ENCODE peak calls at places on chromosomes 11 and 22, in seven cellular contexts. R is K562, G is IMR-90, C is pancreas, P is sigmoid colon, I is RWPE1, V is OCI-LY7. W is an unnamed sample.

GRCh38 chr22:19745155-19746133 is 15.1 kb upstream of the TBX1 start:
- DNase-seq in R (no peak), G (no peak), C (no peak), P (no peak), I (no peak), V (no peak), W (no peak)

GRCh38 chr11:65556470-65557279 is 1.5 kb downstream of the LTBP3 start:
- DNase-seq in R (no peak), G (no peak), C (no peak), P (peak), I (no peak), V (no peak), W (no peak)

GRCh38 chr11:2578934-2579280 is 120.9 kb downstream of the KCNQ1OT1 start:
- DNase-seq in R (no peak), G (no peak), C (no peak), P (peak), I (no peak), V (no peak), W (no peak)

GRCh38 chr11:120566176-120566575 is 54.6 kb downstream of the GRIK4 start:
- DNase-seq in R (no peak), G (peak), C (no peak), P (no peak), I (peak), V (no peak), W (no peak)

GRCh38 chr11:130476200-130476921 is 27.9 kb downstream of the ADAMTS15 start:
- DNase-seq in R (no peak), G (peak), C (no peak), P (no peak), I (no peak), V (no peak), W (no peak)

GRCh38 chr11:17939542-17939941 is 73.3 kb downstream of the SERGEF start:
- DNase-seq in R (no peak), G (no peak), C (no peak), P (no peak), I (no peak), V (no peak), W (no peak)

GRCh38 chr22:17501679-17502285 is 61.5 kb upstream of the SLC25A18 start:
- DNase-seq in R (peak), G (peak), C (no peak), P (no peak), I (peak), V (peak), W (no peak)

GRCh38 chr11:68196219-68196618 is 16.9 kb downstream of the KMT5B start:
- DNase-seq in R (no peak), G (no peak), C (no peak), P (no peak), I (no peak), V (no peak), W (no peak)

GRCh38 chr11:66614073-66614472 is 2.4 kb upstream of the RBM14 start:
- DNase-seq in R (no peak), G (no peak), C (no peak), P (no peak), I (no peak), V (no peak), W (no peak)

GRCh38 chr22:35531695-35532094 is 8.9 kb upstream of the RASD2 start:
- DNase-seq in R (no peak), G (no peak), C (no peak), P (no peak), I (no peak), V (no peak), W (no peak)

GRCh38 chr22:34804588-34804987 is 261.4 kb upstream of the ISX start:
- DNase-seq in R (no peak), G (no peak), C (no peak), P (no peak), I (no peak), V (peak), W (no peak)

GRCh38 chr22:37998543-37998942 is 14.2 kb upstream of the SOX10 start:
- DNase-seq in R (no peak), G (no peak), C (no peak), P (no peak), I (no peak), V (no peak), W (no peak)

GRCh38 chr11:27088353-27088752 is 47.7 kb downstream of the BBOX1 start:
- DNase-seq in R (no peak), G (no peak), C (no peak), P (no peak), I (peak), V (no peak), W (no peak)

GRCh38 chr11:121449123-121449522 is 3.0 kb upstream of the SORL1 start:
- DNase-seq in R (no peak), G (no peak), C (no peak), P (no peak), I (no peak), V (peak), W (no peak)

GRCh38 chr11:133503776-133504175 is 28.5 kb downstream of the OPCML start:
- DNase-seq in R (no peak), G (no peak), C (no peak), P (no peak), I (no peak), V (no peak), W (no peak)

GRCh38 chr11:47061429-47062178 is 115.1 kb downstream of the ARFGAP2 start:
- DNase-seq in R (no peak), G (no peak), C (no peak), P (no peak), I (no peak), V (no peak), W (no peak)

GRCh38 chr22:24496661-24497060 is 1.5 kb downstream of the UPB1 start:
- DNase-seq in R (no peak), G (no peak), C (no peak), P (no peak), I (no peak), V (no peak), W (no peak)

GRCh38 chr22:37782340-37783168 is 25.2 kb upstream of the GCAT start:
- DNase-seq in R (peak), G (peak), C (no peak), P (no peak), I (no peak), V (no peak), W (no peak)

GRCh38 chr22:49657974-49658550 is 169.6 kb downstream of the BRD1 start:
- DNase-seq in R (no peak), G (no peak), C (no peak), P (peak), I (no peak), V (no peak), W (no peak)

GRCh38 chr11:131874070-131874469 is 503.7 kb downstream of the NTM start:
- DNase-seq in R (no peak), G (no peak), C (no peak), P (no peak), I (no peak), V (no peak), W (no peak)

GRCh38 chr11:16985297-16985696 is 28.9 kb downstream of the PLEKHA7 start:
- DNase-seq in R (no peak), G (no peak), C (no peak), P (no peak), I (no peak), V (no peak), W (no peak)

GRCh38 chr11:19080579-19080993 is 20.1 kb upstream of the MRGPRX2 start:
- DNase-seq in R (no peak), G (peak), C (peak), P (no peak), I (peak), V (no peak), W (no peak)

GRCh38 chr11:66548774-66549630 is 2.3 kb downstream of the ACTN3 start:
- DNase-seq in R (no peak), G (no peak), C (no peak), P (no peak), I (no peak), V (no peak), W (no peak)

GRCh38 chr11:12066056-12066798 is 44.2 kb upstream of the MICAL2 start:
- DNase-seq in R (peak), G (peak), C (peak), P (peak), I (peak), V (no peak), W (no peak)

GRCh38 chr22:36818010-36818642 is 1.3 kb upstream of the PVALB start:
- DNase-seq in R (no peak), G (no peak), C (no peak), P (no peak), I (peak), V (no peak), W (no peak)

GRCh38 chr11:96748639-96749370 is 359.0 kb downstream of the JRKL start:
- DNase-seq in R (no peak), G (peak), C (no peak), P (no peak), I (peak), V (no peak), W (no peak)

GRCh38 chr22:29040385-29041275 is 21.0 kb downstream of the C22orf31 start:
- DNase-seq in R (peak), G (peak), C (no peak), P (peak), I (peak), V (peak), W (peak)
- TF ChIP-seq CTCF in R (peak), G (peak), C (peak), P (peak), I (peak), V (peak), W (peak)

GRCh38 chr11:64286801-64287159 is 1.1 kb downstream of the GPR137 start:
- DNase-seq in R (no peak), G (no peak), C (no peak), P (no peak), I (no peak), V (no peak), W (no peak)
- TF ChIP-seq CTCF in R (no peak), G (no peak), C (no peak), P (no peak), I (no peak), V (no peak), W (no peak)

DNA sequence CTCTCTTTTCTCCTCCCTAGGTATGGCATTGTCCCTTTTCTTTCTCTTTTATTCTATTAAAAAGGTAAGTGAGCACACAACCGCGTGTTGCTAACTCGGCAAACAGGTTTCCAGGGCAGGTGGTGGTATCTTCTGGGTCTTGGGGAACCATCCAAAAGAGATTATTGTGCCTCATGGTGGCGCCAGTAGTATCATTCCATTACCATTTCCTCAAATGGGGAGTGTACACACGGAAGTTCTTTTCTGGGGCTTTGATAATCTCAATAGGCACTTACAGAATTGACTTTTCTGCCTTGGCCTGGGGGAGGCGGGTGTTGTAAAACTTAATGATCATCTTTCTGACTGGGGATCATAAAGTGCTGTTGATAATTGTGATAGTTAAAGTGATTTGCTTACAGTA is 234.1 kb downstream of the KIRREL3 start:
- DNase-seq in R (no peak), G (no peak), C (no peak), P (no peak), I (no peak), V (no peak), W (no peak)
- TF ChIP-seq CTCF in R (no peak), G (no peak), C (no peak), P (no peak), I (no peak), V (peak), W (no peak)

DNA sequence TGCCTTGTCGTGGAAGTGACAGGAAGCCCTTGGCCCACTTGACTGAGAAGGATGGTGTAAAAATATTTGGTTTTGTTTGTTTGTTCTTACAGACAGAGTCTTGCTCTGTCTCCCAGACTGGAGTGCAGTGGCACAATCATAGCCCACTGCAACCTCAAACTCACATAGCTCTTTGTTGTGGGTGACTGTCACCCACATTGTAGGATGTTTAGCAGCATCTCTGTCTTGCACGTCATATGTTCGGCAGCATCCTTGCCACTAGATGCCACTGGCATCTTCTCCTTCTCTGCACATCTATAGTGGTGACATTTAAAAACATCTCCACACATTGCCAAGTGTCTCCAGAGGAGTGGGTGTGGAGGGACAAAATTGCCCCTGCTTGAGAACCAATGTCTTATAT is 56.8 kb downstream of the PRR5L start:
- DNase-seq in R (no peak), G (no peak), C (no peak), P (no peak), I (no peak), V (no peak), W (peak)
- TF ChIP-seq CTCF in R (no peak), G (no peak), C (no peak), P (no peak), I (no peak), V (peak), W (peak)

GRCh38 chr11:110429614-110430266 is at the start of gene FDX1:
- DNase-seq in R (peak), G (peak), C (peak), P (peak), I (peak), V (peak), W (peak)

GRCh38 chr11:110428956-110429613 is 663 bp upstream of the FDX1 start:
- DNase-seq in R (no peak), G (no peak), C (no peak), P (no peak), I (no peak), V (peak), W (no peak)

GRCh38 chr11:110432713-110433392 is 3.1 kb downstream of the FDX1 start:
- DNase-seq in R (no peak), G (peak), C (no peak), P (no peak), I (no peak), V (no peak), W (no peak)

GRCh38 chr11:110431212-110432073 is 1.7 kb downstream of the FDX1 start:
- DNase-seq in R (no peak), G (peak), C (no peak), P (no peak), I (no peak), V (peak), W (no peak)

GRCh38 chr11:110430267-110431211 is 791 bp downstream of the FDX1 start:
- DNase-seq in R (no peak), G (peak), C (no peak), P (peak), I (no peak), V (peak), W (no peak)
- TF ChIP-seq CTCF in R (no peak), G (no peak), C (no peak), P (no peak), I (peak), V (peak), W (peak)

DNA sequence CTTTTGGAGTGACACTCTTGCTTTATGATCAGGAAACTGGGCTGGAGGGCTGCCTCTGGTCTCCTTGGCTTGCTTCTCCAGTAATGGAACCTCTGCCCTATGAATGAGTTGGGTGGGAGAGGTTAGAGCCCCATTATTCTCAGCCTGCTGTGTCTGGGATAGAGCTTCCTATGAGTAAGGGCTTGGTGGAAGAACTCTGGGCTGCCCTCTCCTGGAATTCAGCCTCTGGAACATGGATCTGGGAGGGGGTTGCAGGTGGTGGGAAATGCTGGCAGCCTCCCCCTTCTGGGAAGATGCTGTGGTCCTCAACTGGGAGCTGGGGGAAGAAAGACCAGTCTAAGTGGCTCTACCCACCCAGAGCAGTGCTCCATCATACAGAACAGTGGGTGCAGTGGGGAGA is 81.8 kb upstream of the SYN3 start:
- DNase-seq in R (no peak), G (no peak), C (no peak), P (no peak), I (no peak), V (no peak), W (no peak)
- TF ChIP-seq CTCF in R (no peak), G (no peak), C (no peak), P (no peak), I (no peak), V (no peak), W (no peak)

GRCh38 chr11:112073941-112074811 is at the start of the genes NKAPD1 and PIH1D2:
- DNase-seq in R (peak), G (peak), C (peak), P (peak), I (peak), V (peak), W (peak)
- TF ChIP-seq CTCF in R (no peak), G (no peak), C (no peak), P (no peak), I (no peak), V (no peak), W (no peak)

GRCh38 chr11:72814831-72815618 is 814 bp downstream of the ATG16L2 start:
- DNase-seq in R (peak), G (peak), C (no peak), P (no peak), I (no peak), V (peak), W (no peak)
- TF ChIP-seq CTCF in R (no peak), G (peak), C (no peak), P (no peak), I (no peak), V (peak), W (no peak)

DNA sequence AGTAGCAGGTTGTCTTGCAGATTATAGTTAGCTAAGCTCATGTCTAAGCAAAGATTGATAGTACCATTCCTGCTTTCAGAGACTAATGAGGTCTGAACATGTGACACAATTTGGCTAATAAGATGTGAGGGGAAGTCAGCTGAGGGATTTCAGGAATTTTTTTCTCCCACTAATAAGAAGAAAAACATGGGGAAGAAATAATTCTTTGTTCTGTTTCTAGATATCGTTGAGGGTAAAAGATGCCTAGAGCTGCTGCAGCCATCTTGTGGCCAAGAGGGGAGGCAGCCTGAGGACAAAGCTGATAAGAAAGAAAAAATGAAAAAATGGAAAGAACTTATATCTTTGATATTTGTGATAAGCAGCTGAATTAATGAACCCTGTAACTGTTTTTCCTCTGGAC is 1334.4 kb downstream of the LRRC4C start:
- DNase-seq in R (peak), G (no peak), C (no peak), P (no peak), I (peak), V (no peak), W (no peak)
- TF ChIP-seq CTCF in R (no peak), G (no peak), C (no peak), P (no peak), I (peak), V (peak), W (no peak)

W was measured in natural killer cell.